ENCODE peak calls at places on chromosomes 7 and 10, in eight cellular contexts. Q is IMR-90, M is heart left ventricle, J is GM12878, O is body of pancreas, I is gastrocnemius medialis, Z is HCT116, B is K562. K is an unnamed sample.

GRCh38 chr10:13816195-13816926 is 229.6 kb downstream of the PRPF18 start:
- ATAC-seq in M (peak; percentile 91), Z (no peak), Q (peak; percentile 97), J (no peak), O (peak; percentile 68), B (no peak), I (peak; percentile 55), K (peak; percentile 74)

GRCh38 chr7:150313870-150314269 is 9.3 kb upstream of the LRRC61 start:
- ATAC-seq in J (no peak), M (no peak), I (no peak), O (peak; percentile 6), Q (no peak), B (peak; percentile 75), Z (peak; percentile 22), K (no peak)

GRCh38 chr10:96556003-96556402 is 30.8 kb downstream of the TM9SF3 start:
- ATAC-seq in J (peak; percentile 44), O (no peak), Q (no peak), Z (peak; percentile 60), M (no peak), B (peak; percentile 59), I (no peak), K (no peak)

GRCh38 chr10:99676435-99676834 is 17.1 kb downstream of the ENTPD7 start:
- ATAC-seq in M (no peak), J (no peak), I (no peak), Q (peak; percentile 90), Z (no peak), B (no peak), O (peak; percentile 68), K (no peak)

GRCh38 chr7:50397320-50397970 is 52.7 kb downstream of the FIGNL1 start:
- ATAC-seq in B (no peak), I (no peak), O (no peak), J (peak; percentile 88), M (no peak), Q (no peak), Z (no peak), K (no peak)

GRCh38 chr10:75617485-75618155 is 186.2 kb downstream of the LRMDA start:
- ATAC-seq in I (peak; percentile 62), M (no peak), B (no peak), Z (no peak), J (no peak), Q (no peak), O (peak; percentile 47), K (peak; percentile 91)

GRCh38 chr7:80078882-80079281 is 55.7 kb upstream of the GNAI1 start:
- ATAC-seq in Q (no peak), M (no peak), B (no peak), O (no peak), J (no peak), I (no peak), Z (no peak), K (no peak)

GRCh38 chr10:124259139-124259825 is 159.4 kb downstream of the OAT start:
- ATAC-seq in O (no peak), Z (peak; percentile 84), Q (no peak), B (no peak), I (no peak), M (no peak), J (peak; percentile 72), K (no peak)

GRCh38 chr10:9038146-9038714 is 983.7 kb downstream of the GATA3 start:
- ATAC-seq in Z (no peak), Q (no peak), I (no peak), B (no peak), M (no peak), J (no peak), O (no peak), K (no peak)

GRCh38 chr7:124084024-124084423 is 51.2 kb upstream of the TMEM229A start:
- ATAC-seq in O (no peak), B (no peak), M (peak; percentile 85), Z (no peak), J (no peak), Q (no peak), I (no peak), K (peak; percentile 46)

GRCh38 chr7:112648781-112649180 is 141.4 kb downstream of the TMEM168 start:
- ATAC-seq in M (no peak), B (no peak), O (no peak), Q (no peak), Z (no peak), I (no peak), J (no peak), K (no peak)
- TF ChIP-seq POLR2A in M (no peak), B (no peak), O (no peak), Q (no peak), Z (no peak), I (no peak), J (no peak), K (no peak)

DNA sequence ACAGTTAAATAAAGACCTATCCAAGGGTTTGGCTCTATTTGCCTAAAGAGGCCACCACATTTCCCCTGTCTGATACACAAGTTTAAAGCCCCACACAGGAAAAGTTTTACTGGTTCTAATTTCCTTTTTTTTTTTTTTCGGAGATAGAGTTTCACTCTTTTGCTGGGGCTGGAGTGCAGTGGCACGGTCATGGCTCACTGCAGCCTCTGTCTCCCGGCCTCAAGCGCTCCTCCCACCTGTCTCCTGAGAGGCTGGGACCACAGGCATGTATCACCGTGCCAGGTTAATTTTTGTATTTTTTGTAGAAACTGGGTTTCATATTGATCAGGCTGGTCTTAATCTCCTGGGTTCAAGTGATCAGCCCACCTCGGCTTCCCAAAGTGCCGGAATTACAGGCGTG is 53.3 kb upstream of the ASAH2 start:
- ATAC-seq in Z (no peak), O (no peak), I (no peak), M (no peak), B (peak; percentile 53), Q (no peak), J (no peak), K (no peak)
- TF ChIP-seq POLR2A in Z (no peak), O (no peak), I (no peak), M (no peak), B (peak; percentile 34), Q (no peak), J (no peak), K (no peak)

GRCh38 chr10:95531994-95532399 is 29.2 kb downstream of the SORBS1 start:
- ATAC-seq in Z (no peak), O (no peak), I (no peak), J (peak; percentile 52), B (peak; percentile 86), M (no peak), Q (no peak), K (no peak)
- TF ChIP-seq POLR2A in Z (no peak), O (no peak), I (no peak), J (no peak), B (no peak), M (no peak), Q (no peak), K (no peak)

DNA sequence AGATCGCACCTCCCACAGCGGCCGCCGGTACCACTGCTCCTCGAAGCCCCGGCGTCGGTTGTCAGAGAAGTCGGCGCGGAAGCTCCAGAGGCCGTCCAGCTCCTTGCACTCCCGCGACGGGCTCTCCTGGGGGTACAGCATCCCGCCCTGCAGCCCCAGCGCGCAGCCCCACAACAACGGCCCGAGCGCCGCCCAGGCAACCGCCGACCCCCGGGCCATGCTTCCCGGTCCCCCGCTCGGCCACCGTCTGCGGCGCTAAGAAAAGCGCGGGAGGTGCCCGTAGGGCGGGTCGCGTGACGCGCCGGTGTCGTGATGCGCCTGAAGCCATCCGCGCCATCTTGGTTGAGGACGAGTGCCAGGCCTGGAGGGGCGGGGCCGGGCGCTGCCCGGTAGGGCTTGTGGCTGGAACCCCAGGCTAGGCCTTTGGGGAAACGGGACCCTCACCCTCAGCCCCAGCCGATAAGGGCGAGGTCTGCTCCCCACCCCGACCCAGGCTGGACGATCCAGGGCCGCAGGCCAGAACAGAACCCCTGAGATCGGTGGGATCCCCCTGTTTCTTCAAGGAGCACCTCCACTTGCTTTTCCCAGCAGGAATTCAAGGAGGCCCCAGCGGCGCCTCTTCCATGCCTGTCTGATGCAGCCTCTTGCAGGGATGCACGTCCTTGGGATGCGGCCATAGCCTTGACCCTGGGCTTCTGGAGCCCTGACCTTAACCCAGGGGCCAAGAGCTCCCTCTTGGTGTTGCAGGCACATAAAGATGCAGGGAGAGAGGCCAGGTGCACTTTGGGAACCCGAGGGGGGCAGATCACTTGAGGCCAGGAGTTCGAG is at the start of gene GUSB:
- ATAC-seq in B (peak; percentile 94), Q (peak; percentile 98), O (peak; percentile 99), J (peak; percentile 91), I (peak; percentile 91), Z (peak; percentile 93), M (peak; percentile 96), K (peak; percentile 97)
- TF ChIP-seq POLR2A in B (peak; percentile 87), Q (no peak), O (peak; percentile 67), J (peak; percentile 92), I (peak; percentile 78), Z (peak; percentile 81), M (peak; percentile 87), K (peak; percentile 74)

DNA sequence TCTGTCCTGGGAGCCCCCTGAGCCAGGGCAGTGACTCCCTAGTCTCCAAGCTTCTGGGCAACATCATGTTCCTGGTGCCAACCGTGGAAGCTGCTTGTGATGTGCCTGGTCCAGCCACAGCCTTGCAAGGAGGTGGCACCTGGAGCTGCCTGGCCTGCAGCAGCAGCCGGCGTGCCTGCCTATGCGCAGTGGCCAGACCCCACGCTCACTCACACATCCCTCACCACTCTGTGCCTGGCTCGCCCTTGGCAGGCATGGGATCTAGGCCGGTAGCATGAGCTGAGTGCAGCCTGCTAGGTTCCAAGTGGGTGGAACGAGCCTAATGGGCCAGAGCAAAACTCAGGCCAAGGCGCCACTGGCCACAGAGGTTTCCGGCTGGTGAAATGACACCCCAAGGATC is 184.0 kb downstream of the ZNF438 start:
- ATAC-seq in M (no peak), Q (no peak), O (no peak), I (no peak), Z (no peak), B (no peak), J (no peak), K (no peak)
- TF ChIP-seq POLR2A in M (no peak), Q (no peak), O (no peak), I (no peak), Z (no peak), B (no peak), J (no peak), K (no peak)

GRCh38 chr7:131040467-131040932 is 287.2 kb upstream of the MKLN1 start:
- ATAC-seq in M (peak; percentile 65), I (peak; percentile 63), J (peak; percentile 83), B (peak; percentile 95), Z (peak; percentile 79), O (peak; percentile 81), Q (peak; percentile 85), K (peak; percentile 41)
- TF ChIP-seq POLR2A in M (no peak), I (no peak), J (no peak), B (no peak), Z (no peak), O (no peak), Q (no peak), K (no peak)

K was measured in gastroesophageal sphincter.